ENCODE peak calls at places on chromosomes 4 and X, in seven cellular contexts. One of them, this sample, is unnamed.

GRCh38 chr4:27828843-27829242 is 968.2 kb downstream of the STIM2 start:
- DNase-seq in AG08396: no peak
- DNase-seq in CD8-positive, alpha-beta T cell: no peak
- DNase-seq in CMK: no peak
- DNase-seq in WTC11: no peak
- DNase-seq in DMS153: no peak
- DNase-seq in M059J: no peak
- DNase-seq in this sample: no peak

GRCh38 chrX:10198254-10198653 is 41.5 kb downstream of the CLCN4 start:
- DNase-seq in AG08396: no peak
- DNase-seq in CD8-positive, alpha-beta T cell: no peak
- DNase-seq in CMK: no peak
- DNase-seq in WTC11: no peak
- DNase-seq in DMS153: no peak
- DNase-seq in M059J: no peak
- DNase-seq in this sample: no peak

GRCh38 chr4:91758487-91758886 is 545.3 kb upstream of the GRID2 start:
- DNase-seq in AG08396: no peak
- DNase-seq in CD8-positive, alpha-beta T cell: no peak
- DNase-seq in CMK: no peak
- DNase-seq in WTC11: no peak
- DNase-seq in DMS153: no peak
- DNase-seq in M059J: peak
- DNase-seq in this sample: no peak

GRCh38 chr4:183384516-183384915 is 59.9 kb upstream of the CDKN2AIP start:
- DNase-seq in AG08396: no peak
- DNase-seq in CD8-positive, alpha-beta T cell: no peak
- DNase-seq in CMK: no peak
- DNase-seq in WTC11: no peak
- DNase-seq in DMS153: no peak
- DNase-seq in M059J: no peak
- DNase-seq in this sample: no peak

GRCh38 chr4:27278615-27279014 is 418.0 kb downstream of the STIM2 start:
- DNase-seq in AG08396: peak
- DNase-seq in CD8-positive, alpha-beta T cell: no peak
- DNase-seq in CMK: no peak
- DNase-seq in WTC11: peak
- DNase-seq in DMS153: no peak
- DNase-seq in M059J: peak
- DNase-seq in this sample: peak

GRCh38 chr4:71004281-71004851 is 10.9 kb downstream of the DCK start:
- DNase-seq in AG08396: no peak
- DNase-seq in CD8-positive, alpha-beta T cell: peak
- DNase-seq in CMK: no peak
- DNase-seq in WTC11: peak
- DNase-seq in DMS153: no peak
- DNase-seq in M059J: no peak
- DNase-seq in this sample: no peak

GRCh38 chr4:1959104-1959384 is 49.7 kb downstream of the NELFA start:
- DNase-seq in AG08396: no peak
- DNase-seq in CD8-positive, alpha-beta T cell: no peak
- DNase-seq in CMK: no peak
- DNase-seq in WTC11: no peak
- DNase-seq in DMS153: no peak
- DNase-seq in M059J: no peak
- DNase-seq in this sample: no peak

GRCh38 chr4:81352476-81352875 is 119.2 kb downstream of the RASGEF1B start:
- DNase-seq in AG08396: peak
- DNase-seq in CD8-positive, alpha-beta T cell: no peak
- DNase-seq in CMK: no peak
- DNase-seq in WTC11: no peak
- DNase-seq in DMS153: no peak
- DNase-seq in M059J: no peak
- DNase-seq in this sample: no peak

GRCh38 chrX:20265221-20265725 is 1.4 kb downstream of the RPS6KA3 start:
- DNase-seq in AG08396: peak
- DNase-seq in CD8-positive, alpha-beta T cell: peak
- DNase-seq in CMK: no peak
- DNase-seq in WTC11: peak
- DNase-seq in DMS153: no peak
- DNase-seq in M059J: peak
- DNase-seq in this sample: peak

GRCh38 chrX:1440506-1440905 is 12.2 kb downstream of the ASMTL start:
- DNase-seq in AG08396: no peak
- DNase-seq in CD8-positive, alpha-beta T cell: no peak
- DNase-seq in CMK: no peak
- DNase-seq in WTC11: peak
- DNase-seq in DMS153: no peak
- DNase-seq in M059J: no peak
- DNase-seq in this sample: no peak

GRCh38 chr4:187307131-187307530 is 583.5 kb upstream of the FAT1 start:
- DNase-seq in AG08396: no peak
- DNase-seq in CD8-positive, alpha-beta T cell: no peak
- DNase-seq in CMK: no peak
- DNase-seq in WTC11: no peak
- DNase-seq in DMS153: no peak
- DNase-seq in M059J: peak
- DNase-seq in this sample: no peak

GRCh38 chr4:73452953-73453700 is 17.1 kb downstream of the AFP start:
- DNase-seq in AG08396: no peak
- DNase-seq in CD8-positive, alpha-beta T cell: no peak
- DNase-seq in CMK: no peak
- DNase-seq in WTC11: no peak
- DNase-seq in DMS153: no peak
- DNase-seq in M059J: no peak
- DNase-seq in this sample: no peak

GRCh38 chr4:41433361-41433760 is 104.6 kb upstream of the LIMCH1 start:
- DNase-seq in AG08396: no peak
- DNase-seq in CD8-positive, alpha-beta T cell: no peak
- DNase-seq in CMK: no peak
- DNase-seq in WTC11: no peak
- DNase-seq in DMS153: no peak
- DNase-seq in M059J: no peak
- DNase-seq in this sample: no peak

GRCh38 chr4:610411-611261 is 14.7 kb upstream of the PDE6B start:
- DNase-seq in AG08396: no peak
- DNase-seq in CD8-positive, alpha-beta T cell: no peak
- DNase-seq in CMK: no peak
- DNase-seq in WTC11: no peak
- DNase-seq in DMS153: no peak
- DNase-seq in M059J: peak
- DNase-seq in this sample: no peak

GRCh38 chrX:103404225-103405008 is 28.1 kb downstream of the BEX3 start:
- DNase-seq in AG08396: peak
- DNase-seq in CD8-positive, alpha-beta T cell: peak
- DNase-seq in CMK: peak
- DNase-seq in WTC11: peak
- DNase-seq in DMS153: peak
- DNase-seq in M059J: peak
- DNase-seq in this sample: peak

GRCh38 chrX:153499258-153499657 is 4.5 kb downstream of the BGN start:
- DNase-seq in AG08396: no peak
- DNase-seq in CD8-positive, alpha-beta T cell: no peak
- DNase-seq in CMK: no peak
- DNase-seq in WTC11: no peak
- DNase-seq in DMS153: no peak
- DNase-seq in M059J: no peak
- DNase-seq in this sample: no peak

GRCh38 chr4:150421612-150422011 is 160.3 kb upstream of the MAB21L2 start:
- DNase-seq in AG08396: no peak
- DNase-seq in CD8-positive, alpha-beta T cell: no peak
- DNase-seq in CMK: no peak
- DNase-seq in WTC11: no peak
- DNase-seq in DMS153: no peak
- DNase-seq in M059J: no peak
- DNase-seq in this sample: no peak

GRCh38 chrX:101287402-101287801 is 3.7 kb downstream of the TAF7L start:
- DNase-seq in AG08396: peak
- DNase-seq in CD8-positive, alpha-beta T cell: no peak
- DNase-seq in CMK: no peak
- DNase-seq in WTC11: no peak
- DNase-seq in DMS153: no peak
- DNase-seq in M059J: peak
- DNase-seq in this sample: peak

GRCh38 chrX:39895228-39896110 is 202.3 kb downstream of the BCOR start:
- DNase-seq in AG08396: no peak
- DNase-seq in CD8-positive, alpha-beta T cell: no peak
- DNase-seq in CMK: no peak
- DNase-seq in WTC11: no peak
- DNase-seq in DMS153: no peak
- DNase-seq in M059J: peak
- DNase-seq in this sample: no peak

GRCh38 chr4:172232966-172233365 is 419.8 kb downstream of the GALNTL6 start:
- DNase-seq in AG08396: no peak
- DNase-seq in CD8-positive, alpha-beta T cell: no peak
- DNase-seq in CMK: no peak
- DNase-seq in WTC11: peak
- DNase-seq in DMS153: no peak
- DNase-seq in M059J: no peak
- DNase-seq in this sample: no peak

GRCh38 chrX:154074199-154074598 is 23.3 kb downstream of the MECP2 start:
- DNase-seq in AG08396: peak
- DNase-seq in CD8-positive, alpha-beta T cell: no peak
- DNase-seq in CMK: no peak
- DNase-seq in WTC11: no peak
- DNase-seq in DMS153: no peak
- DNase-seq in M059J: peak
- DNase-seq in this sample: no peak

GRCh38 chr4:15653864-15654391 is 1.2 kb downstream of the FBXL5 start:
- DNase-seq in AG08396: peak
- DNase-seq in CD8-positive, alpha-beta T cell: no peak
- DNase-seq in CMK: peak
- DNase-seq in WTC11: no peak
- DNase-seq in DMS153: no peak
- DNase-seq in M059J: peak
- DNase-seq in this sample: peak

GRCh38 chrX:43969504-43970501 is 3.4 kb downstream of the NDP start:
- DNase-seq in AG08396: no peak
- DNase-seq in CD8-positive, alpha-beta T cell: no peak
- DNase-seq in CMK: no peak
- DNase-seq in WTC11: peak
- DNase-seq in DMS153: no peak
- DNase-seq in M059J: peak
- DNase-seq in this sample: no peak

GRCh38 chrX:19513383-19513782 is 1.9 kb downstream of the MAP3K15 start:
- DNase-seq in AG08396: peak
- DNase-seq in CD8-positive, alpha-beta T cell: no peak
- DNase-seq in CMK: no peak
- DNase-seq in WTC11: peak
- DNase-seq in DMS153: peak
- DNase-seq in M059J: no peak
- DNase-seq in this sample: no peak